ENCODE peak calls at places on chromosomes 6 and 20, in four cellular contexts. T is HepG2, O is K562, K is GM12878. V is an unnamed sample.

GRCh38 chr6:134686071-134686470 is 263.8 kb downstream of the ALDH8A1 start:
- DNase-seq in T (no peak), O (no peak), K (no peak), V (no peak)

GRCh38 chr6:84278311-84278710 is 50.9 kb upstream of the CEP162 start:
- DNase-seq in K (no peak), T (no peak), O (no peak), V (no peak)

GRCh38 chr6:170026272-170027110 is 264.4 kb downstream of the DLL1 start:
- DNase-seq in T (no peak), K (no peak), O (no peak), V (no peak)

GRCh38 chr6:69631552-69632346 is 165.1 kb downstream of the LMBRD1 start:
- DNase-seq in O (no peak), T (no peak), K (no peak), V (no peak)

GRCh38 chr6:166999845-167000253 is 652 bp downstream of the CEP43 start:
- DNase-seq in O (no peak), T (peak; percentile 74), K (no peak), V (no peak)

GRCh38 chr20:39861381-39861780 is 827.7 kb downstream of the MAFB start:
- DNase-seq in O (no peak), T (no peak), K (no peak), V (no peak)

GRCh38 chr20:57399587-57400261 is 8.5 kb downstream of the RBM38 start:
- DNase-seq in T (no peak), O (no peak), K (peak; percentile 71), V (no peak)

GRCh38 chr20:10219452-10219791 is 792 bp downstream of the SNAP25 start:
- DNase-seq in O (peak; percentile 71), K (no peak), T (no peak), V (peak; percentile 83)

GRCh38 chr6:24125980-24126379 is at the start of gene NRSN1:
- DNase-seq in K (no peak), T (peak; percentile 33), O (peak; percentile 64), V (peak; percentile 85)

GRCh38 chr6:149855040-149855654 is 9.0 kb downstream of the LRP11 start:
- DNase-seq in K (no peak), T (peak; percentile 78), O (no peak), V (no peak)

GRCh38 chr6:159654483-159655098 is 38.5 kb downstream of the SOD2 start:
- DNase-seq in T (peak; percentile 65), O (peak; percentile 36), K (peak; percentile 12), V (no peak)

GRCh38 chr6:25060522-25060921 is 124.8 kb upstream of the RIPOR2 start:
- DNase-seq in K (no peak), T (no peak), O (no peak), V (no peak)

GRCh38 chr20:10603971-10604864 is 69.6 kb downstream of the JAG1 start:
- DNase-seq in T (peak; percentile 99), O (no peak), K (no peak), V (no peak)

GRCh38 chr6:16244869-16245451 is 6.6 kb downstream of the GMPR start:
- DNase-seq in K (no peak), T (no peak), O (no peak), V (no peak)

GRCh38 chr20:1377341-1377871 is 15.4 kb downstream of the FKBP1A start:
- DNase-seq in O (no peak), K (no peak), T (no peak), V (no peak)

GRCh38 chr6:143333081-143333480 is 117.4 kb downstream of the ADAT2 start:
- DNase-seq in T (no peak), K (no peak), O (no peak), V (no peak)

GRCh38 chr6:90530882-90531281 is 56.0 kb downstream of the MAP3K7 start:
- DNase-seq in T (no peak), K (no peak), O (no peak), V (no peak)

GRCh38 chr6:99276747-99277146 is 72.7 kb downstream of the FAXC start:
- DNase-seq in K (no peak), O (no peak), T (no peak), V (no peak)

GRCh38 chr20:1803216-1804128 is 91.7 kb upstream of the SIRPA start:
- DNase-seq in T (no peak), O (no peak), K (no peak), V (peak; percentile 78)

GRCh38 chr6:96814581-96814980 is 22.7 kb downstream of the GPR63 start:
- DNase-seq in O (no peak), T (no peak), K (no peak), V (no peak)

GRCh38 chr6:38067263-38067980 is 247.9 kb downstream of the ZFAND3 start:
- DNase-seq in K (no peak), O (no peak), T (no peak), V (no peak)

GRCh38 chr6:47944846-47945245 is 163.0 kb downstream of the OPN5 start:
- DNase-seq in K (no peak), O (no peak), T (no peak), V (no peak)

GRCh38 chr6:84635081-84635745 is 129.2 kb downstream of the TBX18 start:
- DNase-seq in O (no peak), T (no peak), K (no peak), V (no peak)

GRCh38 chr20:41733151-41733550 is 115.0 kb upstream of the CHD6 start:
- DNase-seq in O (no peak), T (no peak), K (no peak), V (no peak)

GRCh38 chr20:18712877-18713276 is 100.7 kb upstream of the SCP2D1 start:
- DNase-seq in K (no peak), O (no peak), T (no peak), V (peak; percentile 69)

GRCh38 chr20:46394872-46395470 is 11.4 kb downstream of the ELMO2 start:
- DNase-seq in O (no peak), T (no peak), K (no peak), V (no peak)

GRCh38 chr20:46289416-46289815 is 18.9 kb downstream of the CDH22 start:
- DNase-seq in O (no peak), K (no peak), T (no peak), V (no peak)

GRCh38 chr6:89585156-89585555 is 53.4 kb downstream of the LYRM2 start:
- DNase-seq in K (no peak), T (no peak), O (no peak), V (no peak)

GRCh38 chr6:118187568-118188164 is 280.6 kb downstream of the SLC35F1 start:
- DNase-seq in K (no peak), O (no peak), T (no peak), V (no peak)

GRCh38 chr6:54992789-54993188 is 146.2 kb downstream of the FAM83B start:
- DNase-seq in K (no peak), T (peak; percentile 48), O (no peak), V (peak; percentile 29)

GRCh38 chr6:131749023-131749422 is 38.2 kb upstream of the CTAGE9 start:
- DNase-seq in O (no peak), T (no peak), K (no peak), V (no peak)

GRCh38 chr20:43726811-43727338 is at the start of gene GTSF1L:
- DNase-seq in K (no peak), O (no peak), T (no peak), V (no peak)

DNA sequence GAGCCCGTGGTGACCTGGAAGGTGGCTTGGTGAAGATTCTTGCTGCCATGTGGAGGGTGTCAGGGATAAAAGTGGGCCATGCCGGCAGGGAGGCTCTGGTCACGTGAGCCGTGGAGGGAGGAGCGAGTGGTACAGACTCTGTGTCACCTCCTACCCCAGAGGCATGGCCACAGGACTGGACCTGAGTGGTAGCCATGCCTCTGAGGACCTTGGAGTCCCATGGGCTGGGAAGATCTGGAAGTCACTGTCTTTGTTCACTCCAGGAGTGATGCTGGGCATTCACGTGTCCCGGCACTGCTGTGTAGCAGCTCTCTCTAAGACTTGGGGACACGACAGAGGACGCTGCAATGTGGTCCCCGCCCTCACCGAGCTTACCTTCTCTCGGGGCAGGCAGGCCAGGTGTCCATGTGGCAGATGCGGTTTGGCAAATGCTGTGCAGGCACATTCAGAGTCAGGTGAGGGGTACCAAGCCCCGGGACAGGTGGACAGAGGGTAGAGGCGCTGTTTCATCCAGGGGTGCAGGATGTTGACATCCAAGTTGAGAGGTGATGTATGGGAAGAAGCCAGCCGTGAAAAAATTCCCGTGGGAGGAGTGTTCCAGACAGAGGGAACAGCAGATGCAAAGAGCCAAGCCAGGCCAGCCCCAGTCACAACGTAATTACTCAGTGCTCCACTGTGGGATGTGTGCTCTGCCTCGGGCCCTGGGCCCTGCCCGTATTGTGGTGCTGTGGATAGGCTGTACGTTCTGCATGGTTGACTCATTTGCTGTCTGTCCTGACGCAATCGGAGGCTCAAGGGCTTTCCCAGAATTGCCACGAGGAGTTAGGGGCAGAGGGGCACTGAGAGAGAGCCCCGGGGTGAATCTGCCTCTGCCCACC is 307.8 kb downstream of the TAF4 start:
- DNase-seq in O (no peak), T (no peak), K (no peak), V (no peak)
- TF ChIP-seq TCF7 in O (no peak), T (no peak), K (no peak), V (no peak)

GRCh38 chr20:62121776-62122658 is at the start of gene LSM14B:
- DNase-seq in O (peak; percentile 96), K (peak; percentile 78), T (peak; percentile 95), V (peak; percentile 92)
- TF ChIP-seq TCF7 in O (no peak), K (no peak), T (no peak), V (no peak)

GRCh38 chr20:63220696-63221399 is 4.9 kb upstream of the YTHDF1 start:
- DNase-seq in O (no peak), T (no peak), K (no peak), V (no peak)
- TF ChIP-seq TCF7 in O (no peak), T (no peak), K (no peak), V (no peak)

GRCh38 chr6:63353282-63353630 is 33.5 kb upstream of the LGSN start:
- DNase-seq in K (no peak), O (no peak), T (no peak), V (no peak)
- TF ChIP-seq TCF7 in K (no peak), O (no peak), T (no peak), V (no peak)

GRCh38 chr20:6492396-6493055 is 275.0 kb upstream of the BMP2 start:
- DNase-seq in T (no peak), K (no peak), O (no peak), V (no peak)
- TF ChIP-seq TCF7 in T (no peak), K (no peak), O (no peak), V (no peak)

GRCh38 chr6:77462359-77463307 is 658 bp downstream of the HTR1B start:
- DNase-seq in T (no peak), O (no peak), K (no peak), V (peak; percentile 54)
- TF ChIP-seq TCF7 in T (no peak), O (no peak), K (no peak), V (no peak)